ENCODE peak calls at places on chromosomes 4 and X, in six cellular contexts. Z is SK-N-MC; X is CD4-positive, CD25-positive, alpha-beta regulatory T cell; V is endodermal cell; Y is transverse colon; Q is right lobe of liver. E is an unnamed sample.

GRCh38 chrX:11629593-11630211 is 36.0 kb downstream of the ARHGAP6 start:
- DNase-seq in Z (no peak), X (no peak), V (peak; percentile 50), Y (no peak), Q (no peak), E (no peak)

GRCh38 chr4:72505314-72505744 is 63.7 kb downstream of the ADAMTS3 start:
- DNase-seq in Z (peak; percentile 22), X (no peak), V (peak; percentile 77), Y (no peak), Q (no peak), E (no peak)

GRCh38 chrX:153627675-153628111 is 19.3 kb upstream of the DUSP9 start:
- DNase-seq in Z (no peak), X (no peak), V (no peak), Y (no peak), Q (peak; percentile 48), E (no peak)

GRCh38 chr4:125666635-125667034 is 351.9 kb downstream of the FAT4 start:
- DNase-seq in Z (no peak), X (no peak), V (no peak), Y (no peak), Q (no peak), E (no peak)

GRCh38 chrX:63718010-63718694 is 66.9 kb downstream of the ARHGEF9 start:
- DNase-seq in Z (no peak), X (no peak), V (no peak), Y (no peak), Q (no peak), E (no peak)

GRCh38 chr4:162700815-162701361 is 465.8 kb downstream of the NAF1 start:
- DNase-seq in Z (no peak), X (no peak), V (no peak), Y (no peak), Q (no peak), E (no peak)

GRCh38 chr4:108166038-108166437 is 2.7 kb downstream of the LEF1 start:
- DNase-seq in Z (no peak), X (peak; percentile 30), V (no peak), Y (no peak), Q (no peak), E (no peak)

GRCh38 chrX:25105251-25105650 is 89.5 kb upstream of the ARX start:
- DNase-seq in Z (peak; percentile 20), X (no peak), V (peak; percentile 53), Y (no peak), Q (no peak), E (no peak)

GRCh38 chr4:64200001-64200555 is 209.2 kb downstream of the TECRL start:
- DNase-seq in Z (no peak), X (no peak), V (no peak), Y (no peak), Q (no peak), E (no peak)

GRCh38 chr4:139403457-139403856 is 50.5 kb upstream of the RAB33B start:
- DNase-seq in Z (no peak), X (no peak), V (no peak), Y (no peak), Q (no peak), E (no peak)

GRCh38 chr4:13888112-13888511 is 260.6 kb upstream of the BOD1L1 start:
- DNase-seq in Z (no peak), X (no peak), V (no peak), Y (no peak), Q (no peak), E (no peak)

GRCh38 chr4:37381040-37381668 is 136.6 kb downstream of the NWD2 start:
- DNase-seq in Z (no peak), X (no peak), V (peak; percentile 82), Y (no peak), Q (no peak), E (no peak)

GRCh38 chr4:162959056-162959455 is 207.6 kb downstream of the NAF1 start:
- DNase-seq in Z (no peak), X (no peak), V (peak; percentile 78), Y (peak; percentile 8), Q (no peak), E (no peak)

GRCh38 chrX:154125356-154126040 is 18.5 kb upstream of the OPN1LW start:
- DNase-seq in Z (no peak), X (no peak), V (no peak), Y (no peak), Q (no peak), E (peak; percentile 69)

GRCh38 chrX:107107459-107107858 is 11.2 kb downstream of the RBM41 start:
- DNase-seq in Z (no peak), X (no peak), V (no peak), Y (no peak), Q (no peak), E (no peak)

GRCh38 chrX:41302293-41302868 is 31.6 kb upstream of the DDX3X start:
- DNase-seq in Z (no peak), X (no peak), V (peak; percentile 42), Y (no peak), Q (no peak), E (no peak)

GRCh38 chrX:72526534-72527508 is 45.8 kb downstream of the HDAC8 start:
- DNase-seq in Z (no peak), X (no peak), V (no peak), Y (no peak), Q (no peak), E (no peak)

GRCh38 chrX:114272096-114272686 is 311.7 kb upstream of the HTR2C start:
- DNase-seq in Z (no peak), X (no peak), V (no peak), Y (no peak), Q (no peak), E (no peak)

GRCh38 chrX:12548746-12549145 is 242.5 kb upstream of the PRPS2 start:
- DNase-seq in Z (no peak), X (no peak), V (peak; percentile 81), Y (no peak), Q (no peak), E (no peak)

GRCh38 chr4:1969928-1970723 is 38.6 kb downstream of the NELFA start:
- DNase-seq in Z (no peak), X (no peak), V (no peak), Y (no peak), Q (no peak), E (peak; percentile 23)

GRCh38 chr4:105644270-105644669 is 64.2 kb downstream of the INTS12 start:
- DNase-seq in Z (no peak), X (no peak), V (no peak), Y (no peak), Q (no peak), E (no peak)

GRCh38 chr4:123554819-123555499 is 158.4 kb downstream of the SPRY1 start:
- DNase-seq in Z (no peak), X (no peak), V (no peak), Y (peak; percentile 11), Q (no peak), E (no peak)

GRCh38 chrX:47501226-47502071 is 18.4 kb upstream of the ZNF41 start:
- DNase-seq in Z (no peak), X (no peak), V (no peak), Y (no peak), Q (no peak), E (no peak)

GRCh38 chrX:10477525-10477924 is 142.9 kb downstream of the MID1 start:
- DNase-seq in Z (no peak), X (no peak), V (no peak), Y (no peak), Q (no peak), E (no peak)

GRCh38 chr4:105543881-105544280 is 8.5 kb upstream of the ARHGEF38 start:
- DNase-seq in Z (no peak), X (no peak), V (no peak), Y (no peak), Q (no peak), E (no peak)

GRCh38 chrX:118975831-118976598 is 1.6 kb downstream of the LONRF3 start:
- DNase-seq in Z (no peak), X (peak; percentile 54), V (peak; percentile 69), Y (peak; percentile 78), Q (peak; percentile 82), E (peak; percentile 85)

GRCh38 chrX:134932528-134933217 is 58.1 kb upstream of the SMIM10 start:
- DNase-seq in Z (no peak), X (no peak), V (no peak), Y (no peak), Q (no peak), E (no peak)

GRCh38 chrX:134935286-134935685 is 55.5 kb upstream of the SMIM10 start:
- DNase-seq in Z (no peak), X (no peak), V (no peak), Y (no peak), Q (no peak), E (no peak)

GRCh38 chrX:134933248-134933647 is 57.5 kb upstream of the SMIM10 start:
- DNase-seq in Z (no peak), X (no peak), V (no peak), Y (no peak), Q (no peak), E (no peak)

GRCh38 chrX:134931550-134931949 is 59.2 kb upstream of the SMIM10 start:
- DNase-seq in Z (no peak), X (no peak), V (no peak), Y (no peak), Q (no peak), E (no peak)

DNA sequence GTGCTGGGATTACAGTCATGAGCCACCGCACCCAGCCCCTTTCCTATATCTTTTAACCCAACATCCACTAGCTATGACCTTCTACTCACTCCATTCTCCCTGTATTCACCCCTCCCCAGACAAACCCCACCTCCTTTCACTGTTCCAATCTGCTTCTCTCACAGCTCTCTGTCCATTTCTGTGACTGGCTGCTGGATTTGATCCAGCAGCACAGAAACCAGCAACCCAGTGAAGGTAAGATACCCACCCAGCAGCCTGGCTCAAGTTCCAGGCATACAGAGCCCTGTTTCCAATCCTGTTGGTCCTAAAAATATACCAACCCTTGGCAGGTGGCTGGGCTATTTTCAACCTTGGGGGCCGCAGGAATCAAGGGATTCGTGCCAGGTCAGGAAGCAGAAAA is 56.9 kb upstream of the SMIM10 start:
- DNase-seq in Z (no peak), X (no peak), V (no peak), Y (no peak), Q (no peak), E (no peak)
- H3K4me3 ChIP-seq in Z (no peak overlapping the region), X (no peak overlapping the region), V (no peak overlapping the region), Y (no peak overlapping the region), Q (no peak overlapping the region), E (no peak overlapping the region)

GRCh38 chr4:39924014-39924413 is 53.7 kb downstream of the PDS5A start:
- DNase-seq in Z (no peak), X (no peak), V (no peak), Y (no peak), Q (no peak), E (no peak)
- H3K36me3 ChIP-seq in Z (peaks cover 71% of the 10 kb centered on the region), X (peaks cover 45% of the 10 kb centered on the region), V (peaks cover 85% of the 10 kb centered on the region), Y (peaks cover 16% of the 10 kb centered on the region), Q (peaks cover 5% of the 10 kb centered on the region), E (no peaks in the 10 kb centered on the region)

DNA sequence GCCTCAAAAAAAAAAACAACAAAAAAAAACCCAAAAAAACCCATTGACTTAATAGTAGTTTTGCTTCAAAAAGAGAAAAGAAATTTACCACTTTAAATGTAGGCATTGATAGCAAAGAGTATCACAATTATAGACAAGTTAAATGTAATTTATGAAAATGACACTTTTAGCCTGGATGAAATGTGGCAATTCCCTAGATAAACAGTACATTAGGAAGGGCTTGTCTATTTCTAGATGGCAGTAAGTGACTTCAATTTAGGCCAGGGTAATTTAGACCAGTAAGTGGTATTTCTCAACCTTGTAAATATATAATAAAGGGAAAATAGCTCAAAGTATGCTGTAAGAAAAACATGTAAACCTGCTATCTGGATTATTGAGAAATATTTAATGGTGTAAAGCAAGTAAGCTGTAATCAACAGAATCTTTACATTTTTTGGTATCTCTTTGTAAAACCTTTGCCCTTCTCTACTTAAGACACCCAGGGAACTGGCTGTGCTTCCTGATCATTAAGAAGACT is 103.7 kb upstream of the RAPGEF2 start:
- DNase-seq in Z (no peak), X (no peak), V (no peak), Y (no peak), Q (no peak), E (no peak)
- H3K27ac ChIP-seq in Z (no peak overlapping the region), X (no peak overlapping the region), V (no peak overlapping the region), Y (no peak overlapping the region), Q (no peak overlapping the region), E (no peak overlapping the region)

GRCh38 chrX:19541931-19542330 is 26.6 kb upstream of the MAP3K15 start:
- DNase-seq in Z (no peak), X (no peak), V (no peak), Y (no peak), Q (no peak), E (no peak)
- H3K4me3 ChIP-seq in Z (no peak overlapping the region), X (no peak overlapping the region), V (no peak overlapping the region), Y (no peak overlapping the region), Q (no peak overlapping the region), E (no peak overlapping the region)